ENCODE peak calls at places on chromosomes 11 and 22, in ten cellular contexts. H is DMS153, E is osteocyte, U is omental fat pad, Q is M059J, J is substantia nigra, R is HCEC 1CT, K is SJCRH30, G is AML-193, D is frontal cortex. F is an unnamed sample.

GRCh38 chr11:4881860-4882500 is at the start of gene OR51T1:
- DNase-seq in H (no peak), E (no peak), U (no peak), Q (no peak), J (no peak), R (no peak), K (peak), G (no peak), D (no peak), F (no peak)

GRCh38 chr11:8988329-8989234 is 15.2 kb downstream of the NRIP3 start:
- DNase-seq in H (no peak), E (no peak), U (no peak), Q (peak), J (no peak), R (peak), K (no peak), G (no peak), D (no peak), F (no peak)

GRCh38 chr22:30309981-30310672 is 16.6 kb downstream of the TBC1D10A start:
- DNase-seq in H (peak), E (no peak), U (no peak), Q (no peak), J (no peak), R (peak), K (no peak), G (no peak), D (no peak), F (no peak)

GRCh38 chr11:94757037-94757681 is 11.0 kb upstream of the AMOTL1 start:
- DNase-seq in H (no peak), E (no peak), U (no peak), Q (no peak), J (no peak), R (no peak), K (no peak), G (peak), D (no peak), F (no peak)

GRCh38 chr11:78372114-78372768 is 45.4 kb downstream of the GAB2 start:
- DNase-seq in H (no peak), E (no peak), U (no peak), Q (no peak), J (no peak), R (no peak), K (no peak), G (no peak), D (no peak), F (no peak)

GRCh38 chr22:28907311-28908008 is 24.1 kb downstream of the ZNRF3 start:
- DNase-seq in H (no peak), E (no peak), U (no peak), Q (no peak), J (no peak), R (no peak), K (peak), G (no peak), D (no peak), F (no peak)

GRCh38 chr22:23754980-23755636 is 883 bp upstream of the VPREB3 start:
- DNase-seq in H (no peak), E (no peak), U (no peak), Q (no peak), J (no peak), R (no peak), K (no peak), G (no peak), D (peak), F (no peak)

GRCh38 chr11:69817265-69818236 is 1.7 kb downstream of the FGF3 start:
- DNase-seq in H (no peak), E (no peak), U (no peak), Q (no peak), J (no peak), R (no peak), K (no peak), G (no peak), D (no peak), F (no peak)

GRCh38 chr22:44247923-44248892 is 64.5 kb downstream of the SHISAL1 start:
- DNase-seq in H (no peak), E (peak), U (no peak), Q (no peak), J (no peak), R (no peak), K (no peak), G (no peak), D (no peak), F (peak)

GRCh38 chr22:50119768-50120251 is 30.0 kb downstream of the MOV10L1 start:
- DNase-seq in H (peak), E (no peak), U (no peak), Q (peak), J (no peak), R (no peak), K (no peak), G (no peak), D (no peak), F (no peak)

GRCh38 chr11:101944896-101945295 is 28.6 kb upstream of the ANGPTL5 start:
- DNase-seq in H (no peak), E (no peak), U (no peak), Q (no peak), J (no peak), R (no peak), K (no peak), G (no peak), D (no peak), F (no peak)

GRCh38 chr22:35071784-35072183 is 5.8 kb downstream of the ISX start:
- DNase-seq in H (no peak), E (no peak), U (no peak), Q (no peak), J (no peak), R (no peak), K (no peak), G (no peak), D (no peak), F (no peak)

GRCh38 chr22:43878079-43878795 is 13.6 kb downstream of the PNPLA5 start:
- DNase-seq in H (no peak), E (no peak), U (no peak), Q (no peak), J (no peak), R (no peak), K (no peak), G (no peak), D (no peak), F (no peak)

GRCh38 chr22:33919591-33920501 is at the start of gene LARGE1:
- DNase-seq in H (peak), E (peak), U (no peak), Q (peak), J (no peak), R (no peak), K (peak), G (no peak), D (peak), F (peak)

GRCh38 chr22:47808236-47808845 is 1045.9 kb downstream of the TBC1D22A start:
- DNase-seq in H (no peak), E (peak), U (no peak), Q (no peak), J (no peak), R (no peak), K (no peak), G (no peak), D (no peak), F (no peak)

GRCh38 chr11:18111005-18111404 is 5.1 kb upstream of the SAAL1 start:
- DNase-seq in H (no peak), E (no peak), U (no peak), Q (peak), J (no peak), R (no peak), K (no peak), G (no peak), D (no peak), F (no peak)

GRCh38 chr11:93487032-93487483 is 56.1 kb downstream of the SMCO4 start:
- DNase-seq in H (peak), E (no peak), U (no peak), Q (no peak), J (no peak), R (no peak), K (no peak), G (no peak), D (no peak), F (peak)

GRCh38 chr22:28019881-28020861 is 101.1 kb upstream of the PITPNB start:
- DNase-seq in H (peak), E (peak), U (peak), Q (peak), J (peak), R (peak), K (peak), G (peak), D (peak), F (no peak)

GRCh38 chr11:75199412-75199955 is 41.1 kb upstream of the TPBGL start:
- DNase-seq in H (no peak), E (no peak), U (no peak), Q (no peak), J (no peak), R (no peak), K (peak), G (no peak), D (no peak), F (no peak)

GRCh38 chr11:120878781-120879180 is 145.1 kb upstream of the TBCEL start:
- DNase-seq in H (no peak), E (no peak), U (no peak), Q (no peak), J (no peak), R (no peak), K (no peak), G (no peak), D (no peak), F (no peak)

GRCh38 chr11:117225553-117226170 is 6.2 kb downstream of the PCSK7 start:
- DNase-seq in H (no peak), E (no peak), U (no peak), Q (no peak), J (no peak), R (no peak), K (no peak), G (no peak), D (no peak), F (no peak)

GRCh38 chr22:49154433-49154832 is 673.2 kb downstream of the BRD1 start:
- DNase-seq in H (no peak), E (no peak), U (no peak), Q (no peak), J (no peak), R (no peak), K (no peak), G (no peak), D (no peak), F (no peak)

GRCh38 chr11:31810779-31811647 is at the start of gene PAX6:
- DNase-seq in H (peak), E (peak), U (no peak), Q (peak), J (peak), R (peak), K (peak), G (no peak), D (no peak), F (no peak)

GRCh38 chr11:34468209-34468841 is 29.6 kb downstream of the CAT start:
- DNase-seq in H (peak), E (no peak), U (no peak), Q (peak), J (no peak), R (peak), K (no peak), G (peak), D (no peak), F (no peak)

GRCh38 chr11:118102721-118103261 is 16.0 kb upstream of the SMIM35 start:
- DNase-seq in H (no peak), E (no peak), U (no peak), Q (no peak), J (no peak), R (no peak), K (no peak), G (no peak), D (no peak), F (no peak)

GRCh38 chr11:84165139-84165538 is 879.0 kb upstream of the CCDC90B start:
- DNase-seq in H (no peak), E (no peak), U (no peak), Q (no peak), J (no peak), R (no peak), K (no peak), G (no peak), D (no peak), F (no peak)

GRCh38 chr11:103987631-103988594 is 48.5 kb upstream of the DDI1 start:
- DNase-seq in H (no peak), E (no peak), U (no peak), Q (peak), J (no peak), R (peak), K (no peak), G (no peak), D (no peak), F (no peak)

GRCh38 chr11:119755351-119756071 is 26.5 kb upstream of the NECTIN1 start:
- DNase-seq in H (no peak), E (no peak), U (no peak), Q (no peak), J (no peak), R (no peak), K (no peak), G (no peak), D (no peak), F (no peak)

GRCh38 chr22:19755145-19755710 is 5.3 kb upstream of the TBX1 start:
- DNase-seq in H (no peak), E (no peak), U (no peak), Q (no peak), J (no peak), R (no peak), K (no peak), G (no peak), D (no peak), F (no peak)

F was measured in esophagus muscularis mucosa.